ENCODE peak calls at places on chromosomes 13 and 19, in four cellular contexts. X is progenitor cell of endocrine pancreas, N is tibial artery, U is GM20000. R is an unnamed sample.

GRCh38 chr19:5170329-5170745 is 170.3 kb downstream of the PTPRS start:
- DNase-seq in X (peak), N (no peak), U (no peak), R (peak)

GRCh38 chr19:18685597-18686164 is 2.2 kb downstream of the CRTC1 start:
- DNase-seq in X (no peak), N (no peak), U (no peak), R (no peak)

GRCh38 chr13:27043013-27043412 is 128.6 kb downstream of the USP12 start:
- DNase-seq in X (no peak), N (no peak), U (no peak), R (no peak)

GRCh38 chr19:57903298-57904174 is 12.9 kb downstream of the ZNF417 start:
- DNase-seq in X (no peak), N (no peak), U (no peak), R (no peak)

GRCh38 chr13:21355304-21355703 is 103.8 kb downstream of the ZDHHC20 start:
- DNase-seq in X (no peak), N (no peak), U (no peak), R (no peak)

GRCh38 chr13:93875527-93875926 is 604.0 kb downstream of the DCT start:
- DNase-seq in X (no peak), N (no peak), U (no peak), R (no peak)

GRCh38 chr19:12580180-12580694 is 29.0 kb upstream of the ZNF564 start:
- DNase-seq in X (no peak), N (no peak), U (no peak), R (no peak)

GRCh38 chr13:113275387-113275786 is 21.7 kb upstream of the LAMP1 start:
- DNase-seq in X (peak), N (no peak), U (peak), R (peak)

GRCh38 chr19:35266904-35267817 is 1.6 kb upstream of the USF2 start:
- DNase-seq in X (no peak), N (peak), U (peak), R (peak)

GRCh38 chr19:38440592-38440991 is 7.1 kb downstream of the RYR1 start:
- DNase-seq in X (no peak), N (no peak), U (no peak), R (no peak)

GRCh38 chr19:18990128-18990708 is 43.1 kb downstream of the SUGP2 start:
- DNase-seq in X (no peak), N (no peak), U (no peak), R (no peak)

GRCh38 chr13:106768991-106769390 is 201.1 kb upstream of the ARGLU1 start:
- DNase-seq in X (no peak), N (no peak), U (no peak), R (no peak)

GRCh38 chr19:14410054-14410774 is 8.9 kb downstream of the DDX39A start:
- DNase-seq in X (no peak), N (no peak), U (peak), R (no peak)

GRCh38 chr19:989381-990081 is 5.4 kb downstream of the WDR18 start:
- DNase-seq in X (no peak), N (no peak), U (no peak), R (peak)
- TF ChIP-seq CTCF in X (peak), N (peak), U (no peak), R (peak)

GRCh38 chr19:11164879-11165406 is 9.4 kb upstream of the SPC24 start:
- DNase-seq in X (no peak), N (peak), U (no peak), R (no peak)

GRCh38 chr19:11159598-11160001 is 4.0 kb upstream of the SPC24 start:
- DNase-seq in X (no peak), N (no peak), U (no peak), R (no peak)

GRCh38 chr19:11164278-11164677 is 8.7 kb upstream of the SPC24 start:
- DNase-seq in X (no peak), N (no peak), U (no peak), R (no peak)

GRCh38 chr19:11155373-11156120 is at the start of gene SPC24:
- DNase-seq in X (peak), N (peak), U (peak), R (peak)

DNA sequence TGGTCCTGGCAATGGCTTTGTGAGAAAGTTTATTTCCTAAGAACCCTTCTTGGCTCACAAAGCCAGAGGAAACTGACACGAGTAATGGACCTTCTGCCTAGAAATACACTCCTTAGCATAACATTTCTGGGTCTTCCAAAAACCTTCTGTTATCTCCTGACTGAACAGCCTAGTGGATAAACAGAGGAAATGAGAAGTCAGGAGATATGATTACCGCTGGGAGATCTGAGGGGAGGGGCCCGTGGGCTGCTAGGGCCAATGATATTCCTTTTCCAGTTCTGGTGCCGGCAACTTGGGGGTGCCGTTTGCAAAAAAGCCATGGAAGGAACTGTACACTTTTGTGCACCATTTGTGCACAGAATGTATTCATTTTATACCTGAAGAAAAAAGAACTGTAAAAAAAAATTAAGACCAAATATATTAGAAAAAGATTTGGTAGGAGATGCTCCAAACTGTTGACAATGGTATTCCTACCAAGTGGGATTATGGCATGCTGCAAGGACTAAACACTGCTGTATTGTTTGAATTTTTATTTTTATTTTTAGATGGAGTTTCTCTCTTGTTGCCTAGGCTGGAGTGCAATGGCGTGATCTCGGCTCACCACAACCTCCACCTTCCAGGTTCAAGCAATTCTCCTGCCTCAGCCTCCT is 4.7 kb upstream of the SPC24 start:
- DNase-seq in X (no peak), N (no peak), U (no peak), R (no peak)
- TF ChIP-seq CTCF in X (no peak), N (no peak), U (no peak), R (no peak)

DNA sequence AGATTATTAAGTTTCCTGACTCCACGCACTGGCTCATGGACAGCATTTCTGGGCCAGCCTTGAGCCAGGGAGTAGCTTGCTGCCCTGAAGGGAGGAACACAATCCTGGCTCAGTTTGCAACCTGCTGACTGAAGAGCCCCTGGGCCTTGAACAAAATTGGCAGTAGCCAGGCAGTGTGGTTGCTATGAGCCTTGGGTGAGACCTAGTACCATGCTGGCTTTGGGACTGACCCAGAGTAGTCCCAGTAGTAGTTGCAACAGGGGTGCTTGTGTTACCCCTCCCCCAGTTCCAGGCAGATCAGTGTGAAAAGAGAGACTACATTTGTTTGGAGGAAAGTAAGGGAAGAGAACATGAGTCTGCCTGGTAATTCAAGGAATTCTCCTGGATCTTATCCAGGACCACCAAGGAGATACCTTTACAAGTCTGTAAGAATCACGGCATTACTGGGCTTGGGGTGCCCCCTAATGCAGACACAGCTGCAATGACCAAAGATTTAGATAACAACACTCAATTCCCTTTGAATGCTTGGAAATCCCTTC is 22.0 kb downstream of the ITGBL1 start:
- DNase-seq in X (no peak), N (peak), U (no peak), R (peak)
- TF ChIP-seq CTCF in X (peak), N (peak), U (no peak), R (no peak)

DNA sequence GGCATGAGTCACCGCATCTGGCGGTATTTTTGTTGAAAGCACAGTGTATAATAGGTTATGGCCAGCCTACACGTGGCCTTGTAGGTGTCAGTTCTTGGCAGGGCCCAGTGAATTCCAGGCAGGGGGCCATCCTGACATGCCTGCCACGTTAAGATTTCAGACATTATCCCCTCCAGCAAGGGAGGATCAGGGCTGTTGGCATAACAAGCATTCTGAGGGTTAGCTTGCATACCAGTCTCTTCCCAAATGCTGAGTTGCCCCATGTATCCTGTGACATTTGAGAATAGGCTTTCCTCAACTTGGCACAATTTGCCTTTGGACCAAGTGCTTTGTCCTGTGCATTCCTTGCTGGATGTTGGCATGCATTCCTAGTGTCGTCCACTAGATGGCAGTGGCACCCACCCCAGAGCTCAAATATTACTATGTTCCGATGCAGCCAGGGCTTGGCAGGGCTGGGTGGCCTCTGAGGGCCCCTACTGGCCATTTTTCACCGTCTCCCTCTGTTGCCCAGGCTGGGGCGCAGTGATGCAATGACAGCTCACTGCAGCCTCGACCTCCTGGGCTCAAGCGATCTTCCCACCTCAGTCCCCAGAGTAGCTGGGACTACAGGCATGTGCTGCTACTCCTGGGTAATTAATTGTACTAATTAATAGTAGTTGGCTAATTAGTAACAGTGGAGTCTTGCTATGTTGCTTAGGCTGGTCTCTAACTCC is 31.2 kb downstream of the NLRP12 start:
- DNase-seq in X (peak), N (peak), U (peak), R (peak)
- TF ChIP-seq CTCF in X (peak), N (peak), U (peak), R (peak)

GRCh38 chr13:46321494-46322225 is 65.4 kb downstream of the RUBCNL start:
- DNase-seq in X (peak), N (no peak), U (peak), R (peak)
- TF ChIP-seq CTCF in X (peak), N (peak), U (peak), R (peak)

R was measured in endothelial cell.